ENCODE peak calls at places on chromosomes 3 and 15, in five cellular contexts. W, I, S, J and Z are unnamed samples.

GRCh38 chr15:70584838-70585706 is 178.3 kb downstream of the UACA start:
- DNase-seq in W (peak), I (no peak), J (peak), S (peak), Z (no peak)

GRCh38 chr15:69031013-69032001 is 16.8 kb downstream of the NOX5 start:
- DNase-seq in W (no peak), I (peak), J (peak), S (no peak), Z (peak)

GRCh38 chr3:125115640-125116039 is 59.8 kb upstream of the HEG1 start:
- DNase-seq in J (no peak), I (no peak), W (no peak), S (no peak), Z (no peak)

GRCh38 chr3:115905871-115906270 is 282.6 kb downstream of the GAP43 start:
- DNase-seq in W (no peak), S (no peak), I (no peak), J (no peak), Z (no peak)

GRCh38 chr3:189195302-189195701 is 23.5 kb downstream of the TPRG1 start:
- DNase-seq in W (no peak), I (peak), J (no peak), S (peak), Z (no peak)

GRCh38 chr3:196609343-196609775 is 30.1 kb upstream of the NRROS start:
- DNase-seq in S (peak), J (peak), I (peak), W (peak), Z (peak)

GRCh38 chr3:180529778-180530177 is 72.2 kb upstream of the TTC14 start:
- DNase-seq in S (no peak), J (no peak), W (no peak), I (no peak), Z (no peak)

GRCh38 chr3:145518639-145519038 is 642.3 kb downstream of the PLOD2 start:
- DNase-seq in S (no peak), J (no peak), I (no peak), W (no peak), Z (no peak)

GRCh38 chr3:49718419-49719213 is 868 bp downstream of the AMIGO3 start:
- DNase-seq in S (no peak), J (no peak), I (peak), W (no peak), Z (no peak)

GRCh38 chr3:96059301-96059700 is 755.1 kb upstream of the EPHA6 start:
- DNase-seq in I (no peak), J (no peak), S (no peak), W (no peak), Z (no peak)

GRCh38 chr3:27596334-27596841 is 112.2 kb upstream of the SLC4A7 start:
- DNase-seq in I (no peak), S (no peak), W (peak), J (no peak), Z (no peak)

GRCh38 chr3:10494180-10494579 is 11.2 kb downstream of the ATP2B2 start:
- DNase-seq in S (no peak), W (no peak), I (no peak), J (no peak), Z (no peak)

GRCh38 chr3:60598668-60599067 is 652.6 kb downstream of the FHIT start:
- DNase-seq in I (no peak), W (no peak), S (no peak), J (no peak), Z (no peak)

GRCh38 chr3:96294143-96294542 is 520.3 kb upstream of the EPHA6 start:
- DNase-seq in I (no peak), S (no peak), J (no peak), W (no peak), Z (no peak)

GRCh38 chr3:136249593-136250225 is 431 bp upstream of the PCCB start:
- DNase-seq in S (no peak), J (no peak), I (no peak), W (no peak), Z (no peak)

GRCh38 chr3:111321786-111322185 is 220.2 kb upstream of the CD96 start:
- DNase-seq in S (peak), W (no peak), I (no peak), J (no peak), Z (no peak)